ENCODE peak calls at places on chromosomes 16 and 17, in eight cellular contexts. T, I, X, R, N, S, U and W are unnamed samples.

GRCh38 chr16:4382795-4383357 is 11.2 kb downstream of the VASN start:
- DNase-seq in T (no peak), I (no peak), X (no peak), R (peak; percentile 11), N (no peak), S (peak; percentile 33), U (no peak), W (no peak)

GRCh38 chr16:68200120-68200783 is 35.7 kb downstream of the ESRP2 start:
- DNase-seq in T (peak; percentile 50), I (no peak), X (no peak), R (no peak), N (peak; percentile 51), S (no peak), U (peak; percentile 5), W (no peak)

GRCh38 chr16:20894388-20894787 is 5.8 kb downstream of the DCUN1D3 start:
- DNase-seq in T (no peak), I (no peak), X (peak; percentile 46), R (no peak), N (no peak), S (no peak), U (no peak), W (no peak)

GRCh38 chr17:58728831-58729230 is 26.8 kb upstream of the PPM1E start:
- DNase-seq in T (no peak), I (no peak), X (no peak), R (no peak), N (no peak), S (no peak), U (peak; percentile 3), W (no peak)

GRCh38 chr17:10170233-10170632 is 28.2 kb downstream of the GAS7 start:
- DNase-seq in T (no peak), I (no peak), X (no peak), R (no peak), N (no peak), S (no peak), U (no peak), W (no peak)

GRCh38 chr17:73165616-73166404 is 1.0 kb downstream of the SSTR2 start:
- DNase-seq in T (no peak), I (no peak), X (no peak), R (no peak), N (peak; percentile 45), S (no peak), U (no peak), W (no peak)

GRCh38 chr17:40071720-40072480 is 9.1 kb downstream of the THRA start:
- DNase-seq in T (peak; percentile 56), I (no peak), X (peak; percentile 46), R (peak; percentile 98), N (no peak), S (peak; percentile 90), U (peak; percentile 60), W (no peak)

GRCh38 chr17:21370430-21370829 is 5.7 kb upstream of the KCNJ12 start:
- DNase-seq in T (no peak), I (no peak), X (no peak), R (no peak), N (no peak), S (peak; percentile 92), U (no peak), W (no peak)

GRCh38 chr17:31926100-31926729 is 10.6 kb upstream of the SUZ12 start:
- DNase-seq in T (no peak), I (no peak), X (no peak), R (no peak), N (no peak), S (no peak), U (no peak), W (peak; percentile 41)

GRCh38 chr17:48542114-48542955 is 2.6 kb downstream of the HOXB2 start:
- DNase-seq in T (peak; percentile 51), I (no peak), X (no peak), R (no peak), N (no peak), S (no peak), U (no peak), W (peak; percentile 41)

GRCh38 chr17:60947100-60947499 is 269.4 kb downstream of the BCAS3 start:
- DNase-seq in T (peak; percentile 11), I (no peak), X (no peak), R (no peak), N (no peak), S (no peak), U (peak; percentile 51), W (no peak)

GRCh38 chr17:82330322-82331239 is 3.0 kb downstream of the SECTM1 start:
- DNase-seq in T (peak; percentile 81), I (no peak), X (peak; percentile 85), R (peak; percentile 39), N (no peak), S (peak; percentile 61), U (peak; percentile 58), W (no peak)

GRCh38 chr16:3601614-3602319 is 9.6 kb downstream of the SLX4 start:
- DNase-seq in T (no peak), I (no peak), X (no peak), R (no peak), N (no peak), S (no peak), U (no peak), W (no peak)

GRCh38 chr17:66633322-66633965 is 201.5 kb upstream of the CACNG5 start:
- DNase-seq in T (peak; percentile 27), I (no peak), X (no peak), R (no peak), N (no peak), S (no peak), U (peak; percentile 49), W (peak; percentile 79)

GRCh38 chr17:3534881-3535252 is 22.7 kb downstream of the TRPV3 start:
- DNase-seq in T (peak; percentile 51), I (no peak), X (no peak), R (no peak), N (peak; percentile 67), S (no peak), U (peak; percentile 70), W (peak; percentile 43)

GRCh38 chr16:82586130-82586529 is 40.6 kb upstream of the CDH13 start:
- DNase-seq in T (no peak), I (no peak), X (no peak), R (no peak), N (no peak), S (no peak), U (no peak), W (no peak)

GRCh38 chr17:75159196-75160031 is 5.1 kb upstream of the JPT1 start:
- DNase-seq in T (peak; percentile 44), I (no peak), X (no peak), R (no peak), N (no peak), S (no peak), U (no peak), W (no peak)

GRCh38 chr16:85382717-85383118 is 230.4 kb upstream of the GSE1 start:
- DNase-seq in T (no peak), I (no peak), X (no peak), R (no peak), N (no peak), S (no peak), U (no peak), W (no peak)

GRCh38 chr16:76639685-76640289 is 362.6 kb downstream of the CNTNAP4 start:
- DNase-seq in T (peak; percentile 50), I (no peak), X (peak; percentile 47), R (peak; percentile 17), N (no peak), S (no peak), U (no peak), W (no peak)

GRCh38 chr17:62816282-62816839 is 8.2 kb upstream of the MARCHF10 start:
- DNase-seq in T (no peak), I (no peak), X (no peak), R (no peak), N (no peak), S (no peak), U (peak; percentile 71), W (no peak)

GRCh38 chr17:62822080-62822904 is 14.2 kb upstream of the MARCHF10 start:
- DNase-seq in T (peak; percentile 79), I (no peak), X (peak; percentile 16), R (peak; percentile 14), N (no peak), S (no peak), U (no peak), W (no peak)

GRCh38 chr17:62819511-62820221 is 11.6 kb upstream of the MARCHF10 start:
- DNase-seq in T (peak; percentile 98), I (peak; percentile 18), X (peak; percentile 78), R (peak; percentile 70), N (no peak), S (peak; percentile 58), U (peak; percentile 97), W (no peak)

GRCh38 chr17:62821213-62822079 is 13.3 kb upstream of the MARCHF10 start:
- DNase-seq in T (peak; percentile 90), I (no peak), X (no peak), R (no peak), N (no peak), S (no peak), U (no peak), W (no peak)

GRCh38 chr17:62818491-62818890 is 10.4 kb upstream of the MARCHF10 start:
- DNase-seq in T (no peak), I (no peak), X (no peak), R (no peak), N (no peak), S (no peak), U (no peak), W (no peak)
- TF ChIP-seq CTCF in T (no peak), I (no peak), X (no peak), R (no peak), N (no peak), S (no peak), U (no peak), W (no peak)

GRCh38 chr16:88005148-88005547 is 53.9 kb downstream of the BANP start:
- DNase-seq in T (no peak), I (no peak), X (no peak), R (no peak), N (peak; percentile 50), S (no peak), U (no peak), W (peak; percentile 20)
- TF ChIP-seq CTCF in T (peak; percentile 18), I (peak; percentile 20), X (peak; percentile 42), R (no peak), N (peak; percentile 29), S (no peak), U (peak; percentile 13), W (peak; percentile 33)

GRCh38 chr17:17509601-17510425 is 13.6 kb upstream of the RASD1 start:
- DNase-seq in T (no peak), I (no peak), X (no peak), R (no peak), N (no peak), S (no peak), U (no peak), W (no peak)
- TF ChIP-seq CTCF in T (no peak), I (no peak), X (no peak), R (no peak), N (no peak), S (no peak), U (no peak), W (no peak)

GRCh38 chr16:26648851-26649250 is 417.9 kb upstream of the C16orf82 start:
- DNase-seq in T (no peak), I (no peak), X (no peak), R (no peak), N (no peak), S (no peak), U (no peak), W (no peak)

GRCh38 chr16:26644912-26645543 is 421.7 kb upstream of the C16orf82 start:
- DNase-seq in T (no peak), I (no peak), X (no peak), R (no peak), N (no peak), S (no peak), U (no peak), W (peak; percentile 37)

GRCh38 chr16:26643519-26643918 is 423.2 kb upstream of the C16orf82 start:
- DNase-seq in T (no peak), I (no peak), X (no peak), R (no peak), N (no peak), S (no peak), U (no peak), W (no peak)

GRCh38 chr16:26642047-26642664 is 424.6 kb upstream of the C16orf82 start:
- DNase-seq in T (no peak), I (no peak), X (no peak), R (no peak), N (no peak), S (no peak), U (no peak), W (no peak)

GRCh38 chr16:26645629-26646028 is 421.1 kb upstream of the C16orf82 start:
- DNase-seq in T (no peak), I (peak; percentile 34), X (no peak), R (no peak), N (no peak), S (no peak), U (no peak), W (peak; percentile 73)
- TF ChIP-seq CTCF in T (no peak), I (peak; percentile 79), X (peak; percentile 63), R (peak; percentile 34), N (no peak), S (no peak), U (peak; percentile 6), W (peak; percentile 84)